ENCODE peak calls at places on chromosomes 2 and 18, in four cellular contexts. B is A549, D is stomach, R is ovary. S is an unnamed sample.
A peak's percentile ranks its signal among the peaks of the same experiment; 100 is the strongest.

GRCh38 chr2:226671177-226671676 is 128.4 kb downstream of the IRS1 start:
- DNase-seq in B (no peak), D (no peak), R (no peak), S (no peak)

GRCh38 chr2:111032721-111033532 is 87.8 kb upstream of the BCL2L11 start:
- DNase-seq in B (peak; percentile 63), D (peak; percentile 53), R (no peak), S (no peak)

GRCh38 chr2:74138952-74139323 is 8.8 kb downstream of the BOLA3 start:
- DNase-seq in B (no peak), D (no peak), R (no peak), S (no peak)

GRCh38 chr18:5941869-5942268 is 46.5 kb upstream of the TMEM200C start:
- DNase-seq in B (no peak), D (no peak), R (no peak), S (no peak)

GRCh38 chr2:71700880-71701397 is 247.6 kb downstream of the DYSF start:
- DNase-seq in B (no peak), D (no peak), R (no peak), S (peak; percentile 52)

GRCh38 chr2:634670-635395 is 42.4 kb downstream of the TMEM18 start:
- DNase-seq in B (peak; percentile 21), D (no peak), R (no peak), S (no peak)

GRCh38 chr2:239042551-239043320 is 194.9 kb downstream of the TWIST2 start:
- DNase-seq in B (no peak), D (no peak), R (no peak), S (no peak)

GRCh38 chr18:13425357-13426095 is 207.0 kb downstream of the LDLRAD4 start:
- DNase-seq in B (no peak), D (no peak), R (no peak), S (no peak)

GRCh38 chr18:66168834-66169233 is 418.0 kb downstream of the CDH7 start:
- DNase-seq in B (no peak), D (no peak), R (no peak), S (no peak)

GRCh38 chr2:176751828-176752227 is 460.8 kb upstream of the HNRNPA3 start:
- DNase-seq in B (no peak), D (no peak), R (no peak), S (no peak)

GRCh38 chr2:99754215-99754614 is 264.4 kb upstream of the REV1 start:
- DNase-seq in B (no peak), D (no peak), R (no peak), S (no peak)

GRCh38 chr2:9380702-9381628 is 42.4 kb downstream of the ITGB1BP1 start:
- DNase-seq in B (peak; percentile 91), D (peak; percentile 67), R (no peak), S (no peak)

GRCh38 chr18:26710460-26711096 is 154.9 kb downstream of the AQP4 start:
- DNase-seq in B (no peak), D (no peak), R (no peak), S (no peak)

GRCh38 chr2:171923206-171923605 is 945 bp downstream of the HAT1 start:
- DNase-seq in B (peak; percentile 44), D (peak; percentile 28), R (peak; percentile 31), S (no peak)

GRCh38 chr2:7567646-7568045 is 650.4 kb downstream of the RNF144A start:
- DNase-seq in B (no peak), D (no peak), R (no peak), S (no peak)

GRCh38 chr18:54240629-54241107 is 16.2 kb upstream of the MBD2 start:
- DNase-seq in B (no peak), D (no peak), R (no peak), S (peak; percentile 22)

GRCh38 chr2:235515821-235516220 is 22.0 kb downstream of the AGAP1 start:
- DNase-seq in B (no peak), D (no peak), R (no peak), S (no peak)

GRCh38 chr18:69996417-69996816 is 48.7 kb upstream of the CD226 start:
- DNase-seq in B (no peak), D (no peak), R (no peak), S (no peak)

GRCh38 chr2:204479557-204479956 is 65.7 kb upstream of the PARD3B start:
- DNase-seq in B (peak; percentile 23), D (no peak), R (no peak), S (no peak)

GRCh38 chr2:134261398-134262131 is 7.7 kb downstream of the MGAT5 start:
- DNase-seq in B (no peak), D (no peak), R (no peak), S (no peak)

GRCh38 chr2:159807183-159808037 is 9.4 kb upstream of the CD302 start:
- DNase-seq in B (peak; percentile 72), D (peak; percentile 42), R (no peak), S (no peak)

GRCh38 chr2:107337209-107337898 is 451.4 kb upstream of the ST6GAL2 start:
- DNase-seq in B (no peak), D (no peak), R (no peak), S (no peak)

GRCh38 chr2:143551946-143552655 is 422.9 kb downstream of the ARHGAP15 start:
- DNase-seq in B (no peak), D (no peak), R (no peak), S (no peak)

DNA sequence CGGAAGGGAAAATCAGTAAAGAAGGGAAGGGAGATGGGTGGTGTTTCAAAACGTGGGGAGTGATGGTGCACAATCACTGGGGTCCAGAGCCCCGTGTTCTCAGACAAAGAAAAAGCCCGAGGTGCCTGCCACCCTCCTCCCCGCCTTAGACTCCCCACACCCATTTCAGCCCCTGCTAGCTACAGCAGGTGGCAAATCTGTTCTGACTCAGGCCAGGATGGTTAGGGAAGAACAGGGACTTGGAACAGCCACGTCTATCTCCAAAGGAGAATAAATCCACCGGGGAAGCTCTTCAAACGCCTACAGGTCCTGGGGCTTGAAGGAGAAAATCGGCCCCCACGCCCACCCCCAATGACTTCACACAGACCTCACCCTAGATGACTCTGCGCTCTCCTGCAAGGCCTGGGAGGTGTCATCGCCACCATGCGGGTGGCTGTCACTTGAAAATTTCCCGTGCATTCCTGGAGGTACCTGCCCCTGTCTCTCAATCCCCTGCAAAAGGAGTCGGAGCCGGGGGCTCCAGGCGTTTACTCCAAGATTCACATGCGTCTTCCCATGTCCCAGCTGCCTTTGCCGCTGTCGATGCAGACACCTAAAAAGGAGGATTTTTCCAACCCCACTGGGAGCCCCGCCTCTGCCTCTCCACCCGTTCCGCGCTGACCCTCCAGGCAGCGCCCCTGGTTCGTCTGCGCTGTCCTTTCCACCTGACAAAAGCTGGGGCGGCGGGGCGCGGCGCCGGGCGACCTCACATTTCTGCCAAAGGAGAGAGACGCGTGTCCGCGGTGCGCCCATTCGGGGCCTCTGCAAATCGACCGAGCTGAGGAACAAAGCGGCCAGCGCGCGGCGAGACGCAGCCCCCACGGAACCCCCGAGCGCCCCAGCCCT is 834 bp downstream of the REEP1 start:
- DNase-seq in B (no peak), D (no peak), R (peak; percentile 17), S (no peak)
- H3K4me3 ChIP-seq in B (peak overlapping the region; percentile 55), D (peak overlapping the region; percentile 69), R (peak overlapping the region; percentile 32), S (peak overlapping the region; percentile 64)

DNA sequence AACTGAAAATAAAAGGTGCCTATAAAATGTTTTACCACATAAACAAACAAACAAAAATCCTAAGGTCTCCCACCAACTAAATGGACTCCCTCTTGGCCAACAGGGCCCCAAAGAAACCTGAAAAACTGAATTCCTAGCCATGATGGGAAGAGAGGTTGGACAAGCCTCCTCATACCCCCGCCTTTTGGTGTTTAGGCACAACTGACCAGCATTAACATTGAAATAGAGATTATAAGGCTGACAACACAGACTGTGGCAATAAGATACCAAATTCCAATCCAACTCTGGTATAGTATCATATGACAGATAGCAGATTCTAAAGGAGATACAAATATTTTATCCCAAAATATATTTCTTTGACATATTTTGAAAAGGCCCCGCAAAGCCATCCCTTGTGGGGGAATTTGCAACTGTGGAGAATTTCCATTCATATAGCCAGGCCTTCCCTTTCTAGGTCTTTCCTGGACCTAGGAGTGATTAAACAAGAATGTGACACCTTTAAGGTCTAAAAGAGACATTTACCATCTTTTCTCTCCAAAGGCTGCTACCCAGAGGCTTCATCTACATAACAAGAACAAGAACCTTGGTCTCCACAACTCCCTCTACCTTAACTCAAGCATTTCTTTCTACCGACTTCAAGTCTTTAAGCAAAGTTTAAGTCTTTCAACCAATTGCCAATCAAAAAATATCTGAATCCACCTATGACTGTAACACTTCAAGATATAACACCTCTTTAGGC is 80.0 kb downstream of the CHN1 start:
- DNase-seq in B (no peak), D (no peak), R (no peak), S (no peak)
- TF ChIP-seq EP300 in B (no peak), D (no peak), R (no peak), S (no peak)

GRCh38 chr18:48951448-48952286 is 902 bp upstream of the SMAD7 start:
- DNase-seq in B (peak; percentile 86), D (peak; percentile 90), R (peak; percentile 82), S (peak; percentile 68)
- TF ChIP-seq POLR2A in B (peak; percentile 72), D (no peak), R (peak; percentile 59), S (peak; percentile 60)

GRCh38 chr2:10835052-10835970 is 22.7 kb upstream of the PDIA6 start:
- DNase-seq in B (peak; percentile 82), D (peak; percentile 91), R (peak; percentile 55), S (peak; percentile 45)
- H3K4me3 ChIP-seq in B (no peak overlapping the region), D (no peak overlapping the region), R (no peak overlapping the region), S (no peak overlapping the region)

GRCh38 chr2:18790465-18791171 is 201.2 kb upstream of the NT5C1B start:
- DNase-seq in B (no peak), D (no peak), R (no peak), S (no peak)

GRCh38 chr2:18791172-18791797 is 201.9 kb upstream of the NT5C1B start:
- DNase-seq in B (no peak), D (no peak), R (no peak), S (no peak)

GRCh38 chr2:18792684-18793083 is 203.3 kb upstream of the NT5C1B start:
- DNase-seq in B (no peak), D (no peak), R (no peak), S (no peak)

GRCh38 chr2:18788590-18788989 is 199.2 kb upstream of the NT5C1B start:
- DNase-seq in B (no peak), D (no peak), R (no peak), S (no peak)

GRCh38 chr2:18792226-18792629 is 202.9 kb upstream of the NT5C1B start:
- DNase-seq in B (no peak), D (no peak), R (no peak), S (no peak)
- TF ChIP-seq EP300 in B (no peak), D (no peak), R (no peak), S (no peak)

GRCh38 chr18:46405832-46406538 is 251.0 kb downstream of the LOXHD1 start:
- DNase-seq in B (no peak), D (no peak), R (no peak), S (no peak)
- TF ChIP-seq POLR2A in B (no peak), D (no peak), R (no peak), S (no peak)

GRCh38 chr2:68372435-68372834 is 7.4 kb downstream of the PLEK start:
- DNase-seq in B (no peak), D (no peak), R (no peak), S (no peak)
- H3K4me3 ChIP-seq in B (no peak overlapping the region), D (no peak overlapping the region), R (no peak overlapping the region), S (no peak overlapping the region)

DNA sequence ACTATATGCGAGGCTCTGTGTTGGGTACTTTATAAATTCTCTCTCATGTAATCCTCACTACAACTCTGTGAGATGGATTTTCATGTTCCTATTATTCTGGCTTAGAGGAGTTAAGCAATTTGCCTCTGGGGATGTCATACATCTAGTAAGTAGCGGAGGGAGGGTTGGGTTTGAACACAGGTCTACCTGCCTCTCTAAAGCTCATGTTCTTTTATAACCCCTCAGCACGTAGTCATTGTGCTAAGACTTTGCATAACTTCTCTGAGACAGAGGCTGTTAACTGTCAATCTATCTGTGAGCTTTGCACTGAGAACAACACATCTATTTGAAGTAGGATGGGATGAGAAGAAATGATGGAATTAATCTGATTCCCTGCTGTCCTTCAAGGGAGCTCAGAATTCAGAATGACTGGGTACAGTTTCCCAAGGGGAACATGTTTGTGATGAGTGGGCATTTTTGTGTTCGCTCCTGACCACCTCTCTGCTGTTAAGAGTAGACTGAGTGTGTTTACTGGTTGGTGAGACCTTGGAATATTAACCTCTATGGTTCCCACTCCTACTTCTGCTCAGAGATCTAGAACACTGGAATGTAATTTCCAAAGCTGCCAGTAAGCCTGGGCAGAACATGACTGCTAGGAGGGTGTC is 320.7 kb downstream of the SLC8A1 start:
- DNase-seq in B (no peak), D (no peak), R (no peak), S (no peak)
- TF ChIP-seq EP300 in B (no peak), D (no peak), R (no peak), S (no peak)

S was measured in tibial nerve.